ENCODE peak calls at places on chromosomes 4 and X, in four cellular contexts. N is aorta; K is CD8-positive, alpha-beta memory T cell; Z is pulmonary artery endothelial cell. I is an unnamed sample.

GRCh38 chr4:16227462-16227868 is 1.2 kb upstream of the TAPT1 start:
- DNase-seq in Z (no peak), K (peak; percentile 47), N (peak; percentile 68), I (peak; percentile 21)

GRCh38 chr4:87007345-87008181 is 72.8 kb downstream of the AFF1 start:
- DNase-seq in K (no peak), Z (no peak), N (peak; percentile 75), I (peak; percentile 66)

GRCh38 chr4:74085669-74086068 is 13.3 kb downstream of the CXCL2 start:
- DNase-seq in K (no peak), Z (no peak), N (no peak), I (no peak)

GRCh38 chrX:118727686-118728339 is 407 bp downstream of the IL13RA1 start:
- DNase-seq in Z (no peak), N (peak; percentile 73), K (no peak), I (peak; percentile 48)

GRCh38 chr4:86498560-86499166 is 95.5 kb upstream of the PTPN13 start:
- DNase-seq in Z (no peak), N (no peak), K (no peak), I (peak; percentile 17)

GRCh38 chr4:122712782-122713181 is 19.7 kb upstream of the BBS12 start:
- DNase-seq in N (no peak), K (no peak), Z (no peak), I (no peak)

GRCh38 chrX:30913556-30913955 is 24.5 kb upstream of the TAB3 start:
- DNase-seq in K (no peak), N (no peak), Z (no peak), I (no peak)

GRCh38 chr4:13455411-13455810 is 28.7 kb downstream of the RAB28 start:
- DNase-seq in N (no peak), K (no peak), Z (no peak), I (no peak)

GRCh38 chrX:275967-276587 is 5.1 kb upstream of the PLCXD1 start:
- DNase-seq in K (peak; percentile 61), Z (no peak), N (peak; percentile 84), I (peak; percentile 58)

GRCh38 chrX:115561605-115562491 is 874 bp downstream of the PLS3 start:
- DNase-seq in N (peak; percentile 57), Z (no peak), K (no peak), I (peak; percentile 55)

GRCh38 chrX:106649523-106650428 is 38.0 kb downstream of the RADX start:
- DNase-seq in K (no peak), Z (no peak), N (no peak), I (no peak)

GRCh38 chrX:118726887-118727685 is at the start of gene IL13RA1:
- DNase-seq in N (peak; percentile 87), K (peak; percentile 41), Z (peak; percentile 33), I (peak; percentile 84)

GRCh38 chrX:37906357-37906756 is 59.0 kb upstream of the DYNLT3 start:
- DNase-seq in N (no peak), K (no peak), Z (no peak), I (no peak)

GRCh38 chr4:37603070-37603468 is 83.1 kb downstream of the RELL1 start:
- DNase-seq in Z (peak; percentile 35), N (peak; percentile 86), K (peak; percentile 80), I (peak; percentile 35)

GRCh38 chr4:128512161-128512560 is 224.5 kb upstream of the PGRMC2 start:
- DNase-seq in Z (no peak), K (no peak), N (no peak), I (no peak)

GRCh38 chr4:42855779-42856178 is 36.7 kb upstream of the GRXCR1 start:
- DNase-seq in Z (no peak), N (no peak), K (no peak), I (no peak)

GRCh38 chr4:140926672-140927071 is 170.5 kb upstream of the TBC1D9 start:
- DNase-seq in Z (no peak), K (no peak), N (no peak), I (no peak)

GRCh38 chr4:143019351-143019750 is 165.4 kb upstream of the USP38 start:
- DNase-seq in N (no peak), K (no peak), Z (no peak), I (no peak)

GRCh38 chr4:94131212-94131611 is 76.5 kb upstream of the SMARCAD1 start:
- DNase-seq in Z (no peak), N (no peak), K (no peak), I (no peak)

GRCh38 chr4:52093466-52093865 is 42.4 kb downstream of the SPATA18 start:
- DNase-seq in K (no peak), Z (no peak), N (no peak), I (no peak)

GRCh38 chrX:15128838-15129237 is 141.0 kb downstream of the ASB9 start:
- DNase-seq in Z (no peak), N (no peak), K (no peak), I (no peak)

GRCh38 chrX:130851569-130851968 is 51.4 kb downstream of the ENOX2 start:
- DNase-seq in Z (no peak), K (no peak), N (no peak), I (no peak)

GRCh38 chrX:20224814-20225487 is 41.8 kb downstream of the RPS6KA3 start:
- DNase-seq in K (no peak), Z (no peak), N (no peak), I (no peak)

GRCh38 chrX:21885568-21885967 is 29.8 kb downstream of the YY2 start:
- DNase-seq in K (no peak), N (no peak), Z (no peak), I (peak; percentile 4)

GRCh38 chr4:40055873-40056721 is 553 bp upstream of the N4BP2 start:
- DNase-seq in N (peak; percentile 85), Z (peak; percentile 22), K (peak; percentile 70), I (peak; percentile 61)

GRCh38 chrX:46577116-46578005 is 3.8 kb downstream of the CHST7 start:
- DNase-seq in N (no peak), Z (no peak), K (no peak), I (no peak)

GRCh38 chr4:1648962-1649361 is 35.2 kb downstream of the FAM53A start:
- DNase-seq in N (no peak), Z (no peak), K (no peak), I (no peak)

GRCh38 chrX:22135994-22136684 is 104.0 kb downstream of the PHEX start:
- DNase-seq in N (no peak), Z (peak; percentile 22), K (no peak), I (peak; percentile 28)

GRCh38 chrX:5431823-5432222 is 796.8 kb downstream of the NLGN4X start:
- DNase-seq in K (no peak), Z (no peak), N (no peak), I (no peak)

GRCh38 chr4:85430697-85431096 is 44.3 kb upstream of the ARHGAP24 start:
- DNase-seq in K (no peak), Z (no peak), N (no peak), I (peak; percentile 0)

GRCh38 chr4:8910822-8911310 is 39.2 kb upstream of the HMX1 start:
- DNase-seq in K (no peak), N (peak; percentile 29), Z (no peak), I (no peak)

GRCh38 chr4:114807759-114808404 is 209.3 kb downstream of the UGT8 start:
- DNase-seq in Z (no peak), K (peak; percentile 47), N (no peak), I (peak; percentile 19)

GRCh38 chrX:107450823-107451509 is 1.5 kb downstream of the FRMPD3 start:
- DNase-seq in N (no peak), Z (no peak), K (peak; percentile 78), I (no peak)

GRCh38 chr4:88012652-88013051 is 5.2 kb downstream of the PKD2 start:
- DNase-seq in N (no peak), K (no peak), Z (no peak), I (no peak)

GRCh38 chrX:106608016-106608415 is 3.8 kb upstream of the RADX start:
- DNase-seq in Z (no peak), N (no peak), K (peak; percentile 54), I (no peak)

GRCh38 chrX:8191022-8191421 is 20.0 kb upstream of the VCX2 start:
- DNase-seq in Z (no peak), N (no peak), K (no peak), I (no peak)

GRCh38 chr4:131531087-131531486 is 1618.0 kb upstream of the PCDH10 start:
- DNase-seq in Z (no peak), N (no peak), K (no peak), I (no peak)

I was measured in dermis microvascular lymphatic vessel endothelial cell.